ENCODE peak calls at places on chromosomes 6 and 20, in seven cellular contexts. One of them, this sample, is unnamed.

GRCh38 chr6:37056439-37057127 is 51.1 kb downstream of the FGD2 start:
- DNase-seq in K562: no peak
- DNase-seq in GM12878: no peak
- DNase-seq in SK-N-SH: no peak
- DNase-seq in H1: no peak
- DNase-seq in HCT116: peak
- DNase-seq in HepG2: peak
- DNase-seq in this sample: no peak

GRCh38 chr6:122647765-122648164 is 37.6 kb downstream of the PKIB start:
- DNase-seq in HepG2: no peak
- DNase-seq in SK-N-SH: no peak
- DNase-seq in GM12878: no peak
- DNase-seq in H1: no peak
- DNase-seq in HCT116: no peak
- DNase-seq in K562: no peak
- DNase-seq in this sample: no peak

GRCh38 chr6:70184723-70185122 is 118.2 kb downstream of the COL9A1 start:
- DNase-seq in HepG2: no peak
- DNase-seq in H1: no peak
- DNase-seq in GM12878: no peak
- DNase-seq in K562: no peak
- DNase-seq in HCT116: no peak
- DNase-seq in SK-N-SH: no peak
- DNase-seq in this sample: no peak

GRCh38 chr6:106446983-106447382 is 86.5 kb downstream of the CRYBG1 start:
- DNase-seq in HepG2: no peak
- DNase-seq in H1: no peak
- DNase-seq in HCT116: no peak
- DNase-seq in K562: no peak
- DNase-seq in SK-N-SH: no peak
- DNase-seq in GM12878: no peak
- DNase-seq in this sample: no peak

GRCh38 chr6:19812512-19813119 is 24.6 kb upstream of the ID4 start:
- DNase-seq in SK-N-SH: peak
- DNase-seq in HepG2: peak
- DNase-seq in H1: no peak
- DNase-seq in GM12878: no peak
- DNase-seq in HCT116: peak
- DNase-seq in K562: peak
- DNase-seq in this sample: no peak

GRCh38 chr6:3410385-3411360 is 46.2 kb downstream of the SLC22A23 start:
- DNase-seq in SK-N-SH: peak
- DNase-seq in K562: peak
- DNase-seq in HCT116: peak
- DNase-seq in HepG2: peak
- DNase-seq in GM12878: no peak
- DNase-seq in H1: no peak
- DNase-seq in this sample: peak

GRCh38 chr6:147741419-147741818 is 232.9 kb downstream of the SAMD5 start:
- DNase-seq in SK-N-SH: no peak
- DNase-seq in HCT116: no peak
- DNase-seq in HepG2: no peak
- DNase-seq in GM12878: no peak
- DNase-seq in K562: no peak
- DNase-seq in H1: no peak
- DNase-seq in this sample: no peak

GRCh38 chr6:135475292-135475886 is 22.2 kb downstream of the AHI1 start:
- DNase-seq in SK-N-SH: peak
- DNase-seq in HCT116: no peak
- DNase-seq in GM12878: no peak
- DNase-seq in H1: no peak
- DNase-seq in K562: no peak
- DNase-seq in HepG2: no peak
- DNase-seq in this sample: no peak

GRCh38 chr20:18279231-18279630 is 9.1 kb upstream of the ZNF133 start:
- DNase-seq in HepG2: no peak
- DNase-seq in H1: no peak
- DNase-seq in K562: no peak
- DNase-seq in GM12878: no peak
- DNase-seq in SK-N-SH: no peak
- DNase-seq in HCT116: no peak
- DNase-seq in this sample: no peak

GRCh38 chr6:36934868-36935267 is 19.7 kb upstream of the PI16 start:
- DNase-seq in HepG2: no peak
- DNase-seq in K562: no peak
- DNase-seq in H1: no peak
- DNase-seq in GM12878: no peak
- DNase-seq in SK-N-SH: no peak
- DNase-seq in HCT116: no peak
- DNase-seq in this sample: no peak

GRCh38 chr20:49420292-49420691 is 62.2 kb downstream of the KCNB1 start:
- DNase-seq in HCT116: no peak
- DNase-seq in HepG2: no peak
- DNase-seq in K562: no peak
- DNase-seq in SK-N-SH: no peak
- DNase-seq in H1: no peak
- DNase-seq in GM12878: no peak
- DNase-seq in this sample: peak

GRCh38 chr20:3753098-3753497 is 14.5 kb downstream of the ADISSP start:
- DNase-seq in HCT116: peak
- DNase-seq in HepG2: peak
- DNase-seq in H1: no peak
- DNase-seq in GM12878: no peak
- DNase-seq in SK-N-SH: peak
- DNase-seq in K562: peak
- DNase-seq in this sample: peak

GRCh38 chr6:136701011-136701410 is 91.3 kb downstream of the MAP3K5 start:
- DNase-seq in HepG2: no peak
- DNase-seq in SK-N-SH: no peak
- DNase-seq in HCT116: no peak
- DNase-seq in K562: no peak
- DNase-seq in GM12878: no peak
- DNase-seq in H1: no peak
- DNase-seq in this sample: no peak

GRCh38 chr6:31580446-31580755 is 1.8 kb downstream of the LTB start:
- DNase-seq in GM12878: no peak
- DNase-seq in H1: no peak
- DNase-seq in HCT116: no peak
- DNase-seq in K562: no peak
- DNase-seq in SK-N-SH: no peak
- DNase-seq in HepG2: no peak
- DNase-seq in this sample: no peak

GRCh38 chr20:63735859-63736718 is at the start of gene LIME1:
- DNase-seq in SK-N-SH: peak
- DNase-seq in HepG2: no peak
- DNase-seq in K562: no peak
- DNase-seq in HCT116: no peak
- DNase-seq in GM12878: no peak
- DNase-seq in H1: no peak
- DNase-seq in this sample: no peak

GRCh38 chr20:13492001-13492480 is 146.7 kb downstream of the TASP1 start:
- DNase-seq in SK-N-SH: no peak
- DNase-seq in GM12878: no peak
- DNase-seq in H1: peak
- DNase-seq in K562: no peak
- DNase-seq in HCT116: no peak
- DNase-seq in HepG2: no peak
- DNase-seq in this sample: peak

GRCh38 chr20:40797425-40797824 is 108.4 kb upstream of the MAFB start:
- DNase-seq in HepG2: peak
- DNase-seq in H1: no peak
- DNase-seq in HCT116: peak
- DNase-seq in SK-N-SH: no peak
- DNase-seq in GM12878: no peak
- DNase-seq in K562: peak
- DNase-seq in this sample: peak

GRCh38 chr6:26025047-26025893 is 62.0 kb upstream of the HFE start:
- DNase-seq in K562: peak
- DNase-seq in GM12878: no peak
- DNase-seq in HepG2: peak
- DNase-seq in HCT116: no peak
- DNase-seq in SK-N-SH: no peak
- DNase-seq in H1: no peak
- DNase-seq in this sample: peak

GRCh38 chr20:62900052-62900691 is 26.1 kb downstream of the DIDO1 start:
- DNase-seq in H1: peak
- DNase-seq in HepG2: peak
- DNase-seq in GM12878: no peak
- DNase-seq in HCT116: peak
- DNase-seq in K562: peak
- DNase-seq in SK-N-SH: peak
- DNase-seq in this sample: peak

GRCh38 chr6:44451803-44452690 is 64.5 kb downstream of the CDC5L start:
- DNase-seq in HepG2: no peak
- DNase-seq in H1: no peak
- DNase-seq in GM12878: no peak
- DNase-seq in HCT116: no peak
- DNase-seq in K562: no peak
- DNase-seq in SK-N-SH: no peak
- DNase-seq in this sample: no peak

GRCh38 chr6:35442693-35443092 is 9.4 kb upstream of the FANCE start:
- DNase-seq in HCT116: no peak
- DNase-seq in HepG2: no peak
- DNase-seq in K562: no peak
- DNase-seq in H1: no peak
- DNase-seq in GM12878: no peak
- DNase-seq in SK-N-SH: no peak
- DNase-seq in this sample: no peak

DNA sequence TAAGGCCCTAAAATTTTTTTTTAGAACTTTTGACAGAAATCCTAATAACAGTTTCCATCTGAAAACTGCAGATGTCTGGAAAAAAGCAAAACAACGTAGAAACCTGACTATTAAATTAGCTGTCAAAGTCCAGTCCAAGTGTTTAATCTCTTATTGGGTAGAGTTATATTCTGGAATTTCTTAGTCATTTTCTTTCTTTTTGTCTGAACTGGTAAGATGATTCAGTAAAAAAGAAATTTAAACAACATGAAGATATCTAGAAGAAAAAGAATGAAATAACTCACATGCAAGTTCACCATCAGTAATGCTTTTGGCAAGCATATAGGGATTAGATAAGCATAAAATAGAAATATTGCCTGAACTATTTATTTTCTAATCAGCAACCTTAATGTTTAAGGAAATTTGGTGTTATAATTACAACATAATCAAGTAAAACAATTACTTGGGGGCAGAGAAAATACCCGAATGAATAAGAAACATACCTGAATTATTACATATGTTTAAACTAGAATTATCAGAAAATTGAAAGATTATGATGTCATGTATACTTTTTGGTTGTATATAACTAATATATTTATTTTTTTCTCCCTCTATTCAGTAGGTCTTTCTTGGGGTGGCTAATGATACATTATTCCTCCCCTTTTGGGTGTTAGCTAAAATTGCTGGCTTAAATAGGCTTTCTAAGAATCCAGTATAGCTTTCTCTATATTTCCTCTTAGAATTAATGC is 51.1 kb downstream of the FAM83B start:
- DNase-seq in H1: no peak
- DNase-seq in HepG2: no peak
- DNase-seq in SK-N-SH: no peak
- DNase-seq in HCT116: no peak
- DNase-seq in K562: no peak
- DNase-seq in GM12878: no peak
- DNase-seq in this sample: no peak
- TF ChIP-seq JUND in H1: no peak
- TF ChIP-seq JUND in HepG2: no peak
- TF ChIP-seq JUND in SK-N-SH: no peak
- TF ChIP-seq JUND in HCT116: no peak
- TF ChIP-seq JUND in K562: no peak
- TF ChIP-seq JUND in GM12878: no peak
- TF ChIP-seq JUND in this sample: no peak

GRCh38 chr6:84651583-84651982 is 112.8 kb downstream of the TBX18 start:
- DNase-seq in HepG2: no peak
- DNase-seq in K562: no peak
- DNase-seq in SK-N-SH: no peak
- DNase-seq in GM12878: no peak
- DNase-seq in H1: no peak
- DNase-seq in HCT116: no peak
- DNase-seq in this sample: no peak

GRCh38 chr6:84648444-84648843 is 116.0 kb downstream of the TBX18 start:
- DNase-seq in H1: no peak
- DNase-seq in SK-N-SH: no peak
- DNase-seq in HCT116: no peak
- DNase-seq in GM12878: no peak
- DNase-seq in K562: no peak
- DNase-seq in HepG2: no peak
- DNase-seq in this sample: no peak

GRCh38 chr6:84657025-84657424 is 107.4 kb downstream of the TBX18 start:
- DNase-seq in H1: no peak
- DNase-seq in SK-N-SH: no peak
- DNase-seq in GM12878: no peak
- DNase-seq in HepG2: no peak
- DNase-seq in HCT116: no peak
- DNase-seq in K562: no peak
- DNase-seq in this sample: no peak

GRCh38 chr6:84653027-84653551 is 111.3 kb downstream of the TBX18 start:
- DNase-seq in H1: no peak
- DNase-seq in GM12878: no peak
- DNase-seq in HepG2: no peak
- DNase-seq in HCT116: no peak
- DNase-seq in SK-N-SH: no peak
- DNase-seq in K562: no peak
- DNase-seq in this sample: no peak

GRCh38 chr6:84652356-84653026 is 111.9 kb downstream of the TBX18 start:
- DNase-seq in H1: no peak
- DNase-seq in GM12878: no peak
- DNase-seq in HepG2: no peak
- DNase-seq in SK-N-SH: no peak
- DNase-seq in K562: no peak
- DNase-seq in HCT116: no peak
- DNase-seq in this sample: no peak
- TF ChIP-seq JUND in H1: no peak
- TF ChIP-seq JUND in GM12878: no peak
- TF ChIP-seq JUND in HepG2: no peak
- TF ChIP-seq JUND in SK-N-SH: peak
- TF ChIP-seq JUND in K562: no peak
- TF ChIP-seq JUND in HCT116: no peak
- TF ChIP-seq JUND in this sample: no peak

GRCh38 chr20:22559711-22560305 is 24.6 kb downstream of the FOXA2 start:
- DNase-seq in HCT116: no peak
- DNase-seq in HepG2: no peak
- DNase-seq in GM12878: no peak
- DNase-seq in SK-N-SH: no peak
- DNase-seq in H1: no peak
- DNase-seq in K562: no peak
- DNase-seq in this sample: no peak
- TF ChIP-seq JUND in HCT116: no peak
- TF ChIP-seq JUND in HepG2: no peak
- TF ChIP-seq JUND in GM12878: no peak
- TF ChIP-seq JUND in SK-N-SH: no peak
- TF ChIP-seq JUND in H1: no peak
- TF ChIP-seq JUND in K562: no peak
- TF ChIP-seq JUND in this sample: no peak

DNA sequence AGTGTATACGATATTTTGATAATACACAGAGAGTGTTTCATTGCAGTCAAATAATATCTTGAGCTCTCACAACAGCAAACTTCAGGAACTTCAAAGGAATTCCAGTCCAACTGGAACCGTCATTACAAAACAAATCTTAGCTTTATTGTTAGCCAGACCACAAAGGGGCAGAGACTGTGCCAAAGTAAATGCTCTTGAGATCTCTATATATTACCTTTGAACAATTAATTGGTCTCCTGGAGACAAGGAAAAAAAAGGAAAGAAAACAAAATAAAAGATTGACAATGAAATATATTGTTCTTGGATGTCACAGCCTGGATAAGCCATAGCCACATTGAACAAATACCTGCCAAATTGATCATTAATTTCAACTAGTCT is 70.0 kb downstream of the FOXC1 start:
- DNase-seq in HCT116: no peak
- DNase-seq in K562: no peak
- DNase-seq in GM12878: no peak
- DNase-seq in HepG2: peak
- DNase-seq in H1: no peak
- DNase-seq in SK-N-SH: no peak
- DNase-seq in this sample: peak
- TF ChIP-seq JUND in HCT116: no peak
- TF ChIP-seq JUND in K562: no peak
- TF ChIP-seq JUND in GM12878: no peak
- TF ChIP-seq JUND in HepG2: no peak
- TF ChIP-seq JUND in H1: no peak
- TF ChIP-seq JUND in SK-N-SH: no peak
- TF ChIP-seq JUND in this sample: no peak